ENCODE peak calls at places on chromosomes 3 and 15, in nine cellular contexts. One of them, this sample, is unnamed.
A peak's percentile ranks its signal among the peaks of the same experiment; 100 is the strongest.

GRCh38 chr15:77251662-77252061 is 168.2 kb downstream of the PEAK1 start:
- DNase-seq in choroid plexus epithelial cell: peak; percentile 16
- DNase-seq in osteocyte: no peak
- DNase-seq in AG09319: no peak
- DNase-seq in H9: peak; percentile 47
- DNase-seq in adrenal gland: no peak
- DNase-seq in mammary epithelial cell: no peak
- DNase-seq in mesothelial cell of epicardium: no peak
- DNase-seq in psoas muscle: no peak
- DNase-seq in this sample: no peak

GRCh38 chr15:98684441-98684840 is 36.1 kb downstream of the IGF1R start:
- DNase-seq in adrenal gland: no peak
- DNase-seq in osteocyte: no peak
- DNase-seq in H9: no peak
- DNase-seq in mammary epithelial cell: peak; percentile 59
- DNase-seq in mesothelial cell of epicardium: no peak
- DNase-seq in psoas muscle: no peak
- DNase-seq in choroid plexus epithelial cell: peak; percentile 78
- DNase-seq in AG09319: peak; percentile 74
- DNase-seq in this sample: peak; percentile 33

GRCh38 chr3:29185706-29186105 is 95.2 kb upstream of the RBMS3 start:
- DNase-seq in choroid plexus epithelial cell: peak; percentile 30
- DNase-seq in H9: no peak
- DNase-seq in mesothelial cell of epicardium: no peak
- DNase-seq in mammary epithelial cell: peak; percentile 16
- DNase-seq in AG09319: no peak
- DNase-seq in psoas muscle: no peak
- DNase-seq in osteocyte: no peak
- DNase-seq in adrenal gland: no peak
- DNase-seq in this sample: no peak

GRCh38 chr3:163622384-163622783 is 1455.9 kb downstream of the SI start:
- DNase-seq in adrenal gland: no peak
- DNase-seq in psoas muscle: no peak
- DNase-seq in H9: peak; percentile 73
- DNase-seq in choroid plexus epithelial cell: peak; percentile 4
- DNase-seq in mesothelial cell of epicardium: no peak
- DNase-seq in mammary epithelial cell: no peak
- DNase-seq in osteocyte: no peak
- DNase-seq in AG09319: no peak
- DNase-seq in this sample: no peak

GRCh38 chr15:59689626-59690236 is 611 bp upstream of the BNIP2 start:
- DNase-seq in psoas muscle: peak; percentile 85
- DNase-seq in choroid plexus epithelial cell: peak; percentile 77
- DNase-seq in mammary epithelial cell: peak; percentile 74
- DNase-seq in H9: peak; percentile 78
- DNase-seq in osteocyte: no peak
- DNase-seq in mesothelial cell of epicardium: peak; percentile 23
- DNase-seq in adrenal gland: peak; percentile 91
- DNase-seq in AG09319: no peak
- DNase-seq in this sample: no peak

GRCh38 chr3:50616770-50617095 is 218 bp upstream of the MAPKAPK3 start:
- DNase-seq in adrenal gland: peak; percentile 91
- DNase-seq in mesothelial cell of epicardium: peak; percentile 79
- DNase-seq in H9: peak; percentile 97
- DNase-seq in choroid plexus epithelial cell: peak; percentile 85
- DNase-seq in mammary epithelial cell: peak; percentile 86
- DNase-seq in AG09319: peak; percentile 63
- DNase-seq in osteocyte: peak; percentile 95
- DNase-seq in psoas muscle: peak; percentile 93
- DNase-seq in this sample: no peak

GRCh38 chr3:143119974-143120715 is 574 bp downstream of the CHST2 start:
- DNase-seq in adrenal gland: peak; percentile 12
- DNase-seq in mammary epithelial cell: peak; percentile 46
- DNase-seq in osteocyte: peak; percentile 85
- DNase-seq in AG09319: no peak
- DNase-seq in psoas muscle: peak; percentile 28
- DNase-seq in mesothelial cell of epicardium: no peak
- DNase-seq in choroid plexus epithelial cell: peak; percentile 38
- DNase-seq in H9: peak; percentile 47
- DNase-seq in this sample: no peak

GRCh38 chr15:69394556-69395282 is 19.4 kb upstream of the KIF23 start:
- DNase-seq in osteocyte: peak; percentile 95
- DNase-seq in mammary epithelial cell: peak; percentile 42
- DNase-seq in adrenal gland: peak; percentile 81
- DNase-seq in mesothelial cell of epicardium: peak; percentile 79
- DNase-seq in AG09319: no peak
- DNase-seq in H9: peak; percentile 91
- DNase-seq in choroid plexus epithelial cell: peak; percentile 81
- DNase-seq in psoas muscle: peak; percentile 84
- DNase-seq in this sample: no peak

GRCh38 chr3:134311265-134311664 is 60.6 kb upstream of the RYK start:
- DNase-seq in adrenal gland: no peak
- DNase-seq in mammary epithelial cell: peak; percentile 37
- DNase-seq in choroid plexus epithelial cell: peak; percentile 50
- DNase-seq in AG09319: no peak
- DNase-seq in H9: no peak
- DNase-seq in mesothelial cell of epicardium: no peak
- DNase-seq in osteocyte: no peak
- DNase-seq in psoas muscle: no peak
- DNase-seq in this sample: no peak

GRCh38 chr3:36165509-36165908 is 214.8 kb upstream of the STAC start:
- DNase-seq in H9: no peak
- DNase-seq in mesothelial cell of epicardium: no peak
- DNase-seq in mammary epithelial cell: no peak
- DNase-seq in choroid plexus epithelial cell: no peak
- DNase-seq in AG09319: no peak
- DNase-seq in psoas muscle: no peak
- DNase-seq in osteocyte: no peak
- DNase-seq in adrenal gland: no peak
- DNase-seq in this sample: no peak

GRCh38 chr3:13851997-13852637 is 27.8 kb downstream of the WNT7A start:
- DNase-seq in mesothelial cell of epicardium: no peak
- DNase-seq in mammary epithelial cell: peak; percentile 73
- DNase-seq in choroid plexus epithelial cell: no peak
- DNase-seq in adrenal gland: no peak
- DNase-seq in AG09319: no peak
- DNase-seq in H9: no peak
- DNase-seq in psoas muscle: no peak
- DNase-seq in osteocyte: no peak
- DNase-seq in this sample: no peak

GRCh38 chr3:83968386-83968785 is 990.4 kb upstream of the CADM2 start:
- DNase-seq in choroid plexus epithelial cell: peak; percentile 61
- DNase-seq in AG09319: no peak
- DNase-seq in mesothelial cell of epicardium: no peak
- DNase-seq in H9: no peak
- DNase-seq in mammary epithelial cell: peak; percentile 15
- DNase-seq in adrenal gland: no peak
- DNase-seq in psoas muscle: no peak
- DNase-seq in osteocyte: no peak
- DNase-seq in this sample: no peak
- TF ChIP-seq CTCF in choroid plexus epithelial cell: peak; percentile 58
- TF ChIP-seq CTCF in AG09319: no peak
- TF ChIP-seq CTCF in mesothelial cell of epicardium: no peak
- TF ChIP-seq CTCF in H9: no peak
- TF ChIP-seq CTCF in mammary epithelial cell: no peak
- TF ChIP-seq CTCF in adrenal gland: no peak
- TF ChIP-seq CTCF in psoas muscle: no peak
- TF ChIP-seq CTCF in osteocyte: peak; percentile 19
- TF ChIP-seq CTCF in this sample: no peak

GRCh38 chr3:186236357-186237020 is 125.5 kb downstream of the DGKG start:
- DNase-seq in adrenal gland: no peak
- DNase-seq in AG09319: no peak
- DNase-seq in choroid plexus epithelial cell: peak; percentile 72
- DNase-seq in mammary epithelial cell: no peak
- DNase-seq in mesothelial cell of epicardium: no peak
- DNase-seq in psoas muscle: no peak
- DNase-seq in H9: no peak
- DNase-seq in osteocyte: no peak
- DNase-seq in this sample: no peak

GRCh38 chr3:186241910-186242821 is 119.9 kb downstream of the DGKG start:
- DNase-seq in H9: peak; percentile 91
- DNase-seq in choroid plexus epithelial cell: peak; percentile 85
- DNase-seq in mammary epithelial cell: peak; percentile 83
- DNase-seq in mesothelial cell of epicardium: no peak
- DNase-seq in AG09319: no peak
- DNase-seq in adrenal gland: peak; percentile 97
- DNase-seq in psoas muscle: peak; percentile 72
- DNase-seq in osteocyte: no peak
- DNase-seq in this sample: no peak

GRCh38 chr3:186237915-186238314 is 124.1 kb downstream of the DGKG start:
- DNase-seq in mammary epithelial cell: no peak
- DNase-seq in adrenal gland: no peak
- DNase-seq in AG09319: no peak
- DNase-seq in mesothelial cell of epicardium: no peak
- DNase-seq in psoas muscle: no peak
- DNase-seq in H9: no peak
- DNase-seq in choroid plexus epithelial cell: no peak
- DNase-seq in osteocyte: no peak
- DNase-seq in this sample: no peak

GRCh38 chr3:186235554-186235953 is 126.5 kb downstream of the DGKG start:
- DNase-seq in osteocyte: no peak
- DNase-seq in AG09319: no peak
- DNase-seq in adrenal gland: no peak
- DNase-seq in H9: no peak
- DNase-seq in choroid plexus epithelial cell: no peak
- DNase-seq in psoas muscle: no peak
- DNase-seq in mesothelial cell of epicardium: no peak
- DNase-seq in mammary epithelial cell: no peak
- DNase-seq in this sample: no peak

DNA sequence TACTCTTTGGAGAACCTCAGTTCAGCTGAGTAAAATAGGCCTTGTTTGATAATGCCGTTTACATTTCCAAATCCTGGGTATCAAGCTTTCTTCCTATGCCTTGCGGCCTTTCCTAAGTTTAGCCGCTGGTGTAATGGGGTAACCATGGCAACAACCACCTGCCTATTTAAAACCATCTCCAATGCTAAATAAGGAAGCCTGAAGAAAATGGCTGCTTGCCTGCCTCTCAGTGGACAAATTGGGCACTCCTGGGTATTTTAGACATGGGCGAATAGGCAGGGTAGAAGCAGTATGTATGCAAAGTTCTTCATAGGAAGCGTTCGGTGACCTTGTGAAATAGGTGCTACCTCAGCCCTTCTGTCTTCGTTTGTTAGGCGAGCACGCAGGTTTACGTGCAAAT is 122.7 kb downstream of the DGKG start:
- DNase-seq in choroid plexus epithelial cell: no peak
- DNase-seq in adrenal gland: no peak
- DNase-seq in mammary epithelial cell: no peak
- DNase-seq in psoas muscle: no peak
- DNase-seq in osteocyte: no peak
- DNase-seq in H9: peak; percentile 66
- DNase-seq in mesothelial cell of epicardium: no peak
- DNase-seq in AG09319: no peak
- DNase-seq in this sample: no peak
- TF ChIP-seq CTCF in choroid plexus epithelial cell: peak; percentile 28
- TF ChIP-seq CTCF in adrenal gland: peak; percentile 9
- TF ChIP-seq CTCF in mammary epithelial cell: peak; percentile 5
- TF ChIP-seq CTCF in psoas muscle: peak; percentile 34
- TF ChIP-seq CTCF in osteocyte: no peak
- TF ChIP-seq CTCF in H9: peak; percentile 51
- TF ChIP-seq CTCF in mesothelial cell of epicardium: no peak
- TF ChIP-seq CTCF in AG09319: no peak
- TF ChIP-seq CTCF in this sample: no peak

GRCh38 chr3:121997372-121997771 is 24.7 kb downstream of the ILDR1 start:
- DNase-seq in mammary epithelial cell: no peak
- DNase-seq in adrenal gland: no peak
- DNase-seq in choroid plexus epithelial cell: no peak
- DNase-seq in mesothelial cell of epicardium: no peak
- DNase-seq in AG09319: no peak
- DNase-seq in H9: no peak
- DNase-seq in psoas muscle: no peak
- DNase-seq in osteocyte: no peak
- DNase-seq in this sample: no peak

GRCh38 chr3:121992601-121993560 is 29.2 kb downstream of the ILDR1 start:
- DNase-seq in AG09319: no peak
- DNase-seq in H9: no peak
- DNase-seq in osteocyte: no peak
- DNase-seq in choroid plexus epithelial cell: no peak
- DNase-seq in psoas muscle: no peak
- DNase-seq in mammary epithelial cell: no peak
- DNase-seq in adrenal gland: no peak
- DNase-seq in mesothelial cell of epicardium: no peak
- DNase-seq in this sample: no peak

GRCh38 chr3:121998588-121999473 is 23.2 kb downstream of the ILDR1 start:
- DNase-seq in mesothelial cell of epicardium: no peak
- DNase-seq in psoas muscle: no peak
- DNase-seq in H9: no peak
- DNase-seq in mammary epithelial cell: no peak
- DNase-seq in choroid plexus epithelial cell: peak; percentile 23
- DNase-seq in adrenal gland: no peak
- DNase-seq in osteocyte: no peak
- DNase-seq in AG09319: no peak
- DNase-seq in this sample: no peak

GRCh38 chr3:121998030-121998580 is 23.9 kb downstream of the ILDR1 start:
- DNase-seq in mesothelial cell of epicardium: no peak
- DNase-seq in psoas muscle: no peak
- DNase-seq in mammary epithelial cell: peak; percentile 42
- DNase-seq in H9: no peak
- DNase-seq in adrenal gland: peak; percentile 34
- DNase-seq in osteocyte: no peak
- DNase-seq in choroid plexus epithelial cell: peak; percentile 38
- DNase-seq in AG09319: no peak
- DNase-seq in this sample: no peak

GRCh38 chr3:121995190-121996137 is 26.6 kb downstream of the ILDR1 start:
- DNase-seq in choroid plexus epithelial cell: peak; percentile 74
- DNase-seq in H9: peak; percentile 82
- DNase-seq in mesothelial cell of epicardium: no peak
- DNase-seq in AG09319: peak; percentile 16
- DNase-seq in adrenal gland: peak; percentile 49
- DNase-seq in psoas muscle: peak; percentile 39
- DNase-seq in mammary epithelial cell: peak; percentile 93
- DNase-seq in osteocyte: no peak
- DNase-seq in this sample: peak; percentile 7
- TF ChIP-seq CTCF in choroid plexus epithelial cell: peak; percentile 76
- TF ChIP-seq CTCF in H9: peak; percentile 87
- TF ChIP-seq CTCF in mesothelial cell of epicardium: no peak
- TF ChIP-seq CTCF in AG09319: peak; percentile 45
- TF ChIP-seq CTCF in adrenal gland: peak; percentile 48
- TF ChIP-seq CTCF in psoas muscle: peak; percentile 26
- TF ChIP-seq CTCF in mammary epithelial cell: peak; percentile 69
- TF ChIP-seq CTCF in osteocyte: peak; percentile 45
- TF ChIP-seq CTCF in this sample: peak; percentile 66

DNA sequence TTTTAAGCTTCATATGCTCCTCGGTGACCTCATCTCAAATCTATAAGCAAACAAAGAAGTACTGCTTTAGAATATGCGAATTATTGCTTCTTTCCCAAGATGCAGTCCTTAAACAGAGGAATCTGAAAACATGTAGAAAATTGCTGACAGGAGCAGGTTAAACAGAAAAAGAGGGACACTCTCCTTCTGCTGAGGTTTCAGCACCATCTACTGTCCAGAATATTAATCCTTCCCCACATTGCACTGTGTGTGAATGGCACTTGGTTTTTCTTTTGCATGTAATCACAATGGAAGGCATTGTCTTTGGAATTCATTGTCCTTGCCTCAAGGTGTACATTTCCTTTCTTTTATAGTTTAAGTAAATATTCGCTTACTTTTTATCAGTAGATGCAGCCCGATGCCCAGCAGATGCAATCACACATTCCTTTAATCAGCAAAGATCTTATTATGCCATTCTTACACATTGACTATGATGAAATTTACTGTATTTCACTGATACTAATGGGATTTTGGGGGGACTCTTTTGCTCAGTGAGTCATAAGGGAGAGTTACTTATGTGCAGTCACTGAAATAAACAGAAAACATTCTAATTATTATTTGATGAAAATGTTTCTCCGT is 94.6 kb downstream of the IL5RA start:
- DNase-seq in mammary epithelial cell: peak; percentile 4
- DNase-seq in AG09319: no peak
- DNase-seq in adrenal gland: no peak
- DNase-seq in mesothelial cell of epicardium: no peak
- DNase-seq in choroid plexus epithelial cell: peak; percentile 30
- DNase-seq in H9: no peak
- DNase-seq in osteocyte: no peak
- DNase-seq in psoas muscle: no peak
- DNase-seq in this sample: no peak
- TF ChIP-seq CTCF in mammary epithelial cell: peak; percentile 6
- TF ChIP-seq CTCF in AG09319: no peak
- TF ChIP-seq CTCF in adrenal gland: peak; percentile 52
- TF ChIP-seq CTCF in mesothelial cell of epicardium: no peak
- TF ChIP-seq CTCF in choroid plexus epithelial cell: peak; percentile 31
- TF ChIP-seq CTCF in H9: peak; percentile 65
- TF ChIP-seq CTCF in osteocyte: peak; percentile 66
- TF ChIP-seq CTCF in psoas muscle: peak; percentile 22
- TF ChIP-seq CTCF in this sample: no peak

This sample was measured in AG04449.